ENCODE peak calls at places on chromosomes 12 and 14, in five cellular contexts. D, H, C, G and E are unnamed samples.

GRCh38 chr12:11954181-11954580 is 116.6 kb upstream of the BCL2L14 start:
- DNase-seq in D (no peak), H (no peak), C (no peak), G (peak), E (no peak)

GRCh38 chr14:58059121-58059520 is 92.9 kb downstream of the ARMH4 start:
- DNase-seq in D (no peak), H (no peak), C (no peak), G (no peak), E (no peak)

GRCh38 chr14:89176090-89176757 is 240.8 kb downstream of the FOXN3 start:
- DNase-seq in D (no peak), H (no peak), C (peak), G (no peak), E (no peak)

GRCh38 chr12:19971396-19971802 is 396.9 kb upstream of the PDE3A start:
- DNase-seq in D (no peak), H (peak), C (no peak), G (no peak), E (no peak)

GRCh38 chr12:116539361-116539771 is 19.8 kb upstream of the MAP1LC3B2 start:
- DNase-seq in D (no peak), H (no peak), C (no peak), G (no peak), E (no peak)

GRCh38 chr14:74504874-74505617 is 11.5 kb downstream of the ISCA2 start:
- DNase-seq in D (no peak), H (no peak), C (no peak), G (no peak), E (no peak)

GRCh38 chr12:93434305-93434704 is 7.4 kb downstream of the UBE2N start:
- DNase-seq in D (no peak), H (no peak), C (no peak), G (no peak), E (no peak)

GRCh38 chr12:59972941-59973340 is 377.1 kb downstream of the SLC16A7 start:
- DNase-seq in D (no peak), H (peak), C (no peak), G (no peak), E (peak)

GRCh38 chr12:46661161-46661845 is 164.5 kb downstream of the SLC38A4 start:
- DNase-seq in D (no peak), H (peak), C (peak), G (peak), E (peak)

GRCh38 chr12:3646561-3647241 is 106.2 kb downstream of the CRACR2A start:
- DNase-seq in D (no peak), H (no peak), C (no peak), G (peak), E (no peak)

GRCh38 chr12:93441111-93441616 is 583 bp downstream of the UBE2N start:
- DNase-seq in D (peak), H (no peak), C (peak), G (no peak), E (no peak)

GRCh38 chr14:103361868-103362267 is 23.3 kb upstream of the MARK3 start:
- DNase-seq in D (no peak), H (peak), C (no peak), G (no peak), E (peak)

GRCh38 chr12:18753481-18754117 is 15.7 kb downstream of the CAPZA3 start:
- DNase-seq in D (no peak), H (no peak), C (no peak), G (no peak), E (no peak)

GRCh38 chr12:83136421-83136820 is 449.7 kb downstream of the TMTC2 start:
- DNase-seq in D (no peak), H (no peak), C (no peak), G (no peak), E (no peak)

GRCh38 chr12:93008044-93008778 is 79.1 kb upstream of the EEA1 start:
- DNase-seq in D (no peak), H (no peak), C (no peak), G (no peak), E (peak)

GRCh38 chr12:68374315-68374982 is 42.3 kb upstream of the MDM1 start:
- DNase-seq in D (no peak), H (no peak), C (no peak), G (no peak), E (no peak)

GRCh38 chr12:76952995-76953394 is 74.2 kb upstream of the CSRP2 start:
- DNase-seq in D (no peak), H (peak), C (no peak), G (no peak), E (no peak)

GRCh38 chr14:51993274-51993673 is 3.9 kb downstream of the RTRAF start:
- DNase-seq in D (no peak), H (no peak), C (no peak), G (peak), E (no peak)

GRCh38 chr12:57216014-57216891 is at the start of gene NXPH4:
- DNase-seq in D (peak), H (no peak), C (no peak), G (no peak), E (no peak)

GRCh38 chr12:113475451-113476085 is 3.9 kb upstream of the LHX5 start:
- DNase-seq in D (no peak), H (no peak), C (no peak), G (no peak), E (no peak)

GRCh38 chr12:47377414-47378221 is 297.9 kb upstream of the AMIGO2 start:
- DNase-seq in D (peak), H (no peak), C (peak), G (no peak), E (no peak)

GRCh38 chr12:29428630-29429029 is 47.7 kb upstream of the ERGIC2 start:
- DNase-seq in D (no peak), H (peak), C (no peak), G (peak), E (peak)